ENCODE peak calls at places on chromosomes 5 and 9, in seven cellular contexts. D, O, W, F, H, T and U are unnamed samples.

GRCh38 chr9:69215774-69216482 is 41.9 kb downstream of the TJP2 start:
- DNase-seq in D (no peak), O (no peak), W (no peak), F (no peak), H (no peak), T (no peak), U (no peak)

GRCh38 chr5:10630126-10630525 is 66.3 kb downstream of the ANKRD33B start:
- DNase-seq in D (no peak), O (no peak), W (peak), F (no peak), H (no peak), T (peak), U (no peak)

GRCh38 chr5:167451091-167451490 is 840.4 kb upstream of the WWC1 start:
- DNase-seq in D (no peak), O (no peak), W (no peak), F (no peak), H (no peak), T (no peak), U (no peak)

GRCh38 chr5:2797981-2798380 is 46.5 kb upstream of the IRX2 start:
- DNase-seq in D (no peak), O (no peak), W (no peak), F (no peak), H (no peak), T (no peak), U (no peak)

GRCh38 chr5:159773062-159773924 is 143.0 kb upstream of the ADRA1B start:
- DNase-seq in D (peak), O (peak), W (peak), F (no peak), H (peak), T (peak), U (peak)

GRCh38 chr5:9799601-9800000 is 169.4 kb upstream of the TAS2R1 start:
- DNase-seq in D (no peak), O (no peak), W (no peak), F (no peak), H (no peak), T (no peak), U (no peak)

GRCh38 chr5:132849347-132849746 is 16.9 kb downstream of the GDF9 start:
- DNase-seq in D (no peak), O (no peak), W (no peak), F (no peak), H (no peak), T (no peak), U (no peak)

GRCh38 chr5:150656191-150657132 is 4.6 kb upstream of the MYOZ3 start:
- DNase-seq in D (peak), O (no peak), W (peak), F (no peak), H (no peak), T (peak), U (no peak)

GRCh38 chr9:86368871-86369521 is 14.8 kb upstream of the TUT7 start:
- DNase-seq in D (no peak), O (no peak), W (no peak), F (no peak), H (peak), T (peak), U (no peak)

GRCh38 chr5:171309276-171309525 is 153 bp downstream of the TLX3 start:
- DNase-seq in D (no peak), O (no peak), W (no peak), F (no peak), H (no peak), T (no peak), U (no peak)

GRCh38 chr9:108049026-108049591 is 559.5 kb upstream of the KLF4 start:
- DNase-seq in D (no peak), O (no peak), W (no peak), F (no peak), H (peak), T (no peak), U (peak)

GRCh38 chr9:122228191-122228905 is 409 bp downstream of the LHX6 start:
- DNase-seq in D (no peak), O (no peak), W (no peak), F (no peak), H (no peak), T (peak), U (peak)

GRCh38 chr5:143782588-143783386 is 29.2 kb upstream of the HMHB1 start:
- DNase-seq in D (no peak), O (no peak), W (no peak), F (no peak), H (no peak), T (no peak), U (no peak)

GRCh38 chr5:33588654-33589372 is 148.0 kb downstream of the TARS1 start:
- DNase-seq in D (peak), O (no peak), W (no peak), F (no peak), H (no peak), T (peak), U (no peak)

GRCh38 chr5:1820926-1821325 is 19.7 kb downstream of the NDUFS6 start:
- DNase-seq in D (no peak), O (no peak), W (peak), F (no peak), H (no peak), T (no peak), U (no peak)

GRCh38 chr5:126808619-126809018 is 31.7 kb downstream of the LMNB1 start:
- DNase-seq in D (no peak), O (no peak), W (no peak), F (no peak), H (peak), T (peak), U (no peak)

GRCh38 chr5:65121880-65122436 is 353.2 kb downstream of the CWC27 start:
- DNase-seq in D (no peak), O (no peak), W (no peak), F (no peak), H (peak), T (peak), U (no peak)

GRCh38 chr9:123235448-123235847 is 32.9 kb downstream of the STRBP start:
- DNase-seq in D (no peak), O (no peak), W (no peak), F (no peak), H (no peak), T (no peak), U (no peak)

GRCh38 chr5:84383816-84384603 is 670 bp downstream of the EDIL3 start:
- DNase-seq in D (peak), O (no peak), W (no peak), F (no peak), H (peak), T (peak), U (peak)

GRCh38 chr5:172533399-172534228 is 79.3 kb upstream of the SH3PXD2B start:
- DNase-seq in D (no peak), O (peak), W (peak), F (no peak), H (no peak), T (no peak), U (no peak)

GRCh38 chr5:122316652-122317051 is 4.6 kb downstream of the SNCAIP start:
- DNase-seq in D (no peak), O (no peak), W (no peak), F (no peak), H (no peak), T (no peak), U (no peak)

GRCh38 chr9:27407966-27408365 is 111.0 kb upstream of the EQTN start:
- DNase-seq in D (no peak), O (no peak), W (no peak), F (no peak), H (peak), T (no peak), U (peak)

GRCh38 chr5:157162919-157163510 is 3.0 kb downstream of the GARIN3 start:
- DNase-seq in D (no peak), O (no peak), W (no peak), F (no peak), H (no peak), T (no peak), U (no peak)

GRCh38 chr5:179376701-179377420 is 31.6 kb upstream of the ADAMTS2 start:
- DNase-seq in D (no peak), O (no peak), W (peak), F (no peak), H (no peak), T (no peak), U (no peak)

GRCh38 chr5:78778538-78778937 is 130.0 kb upstream of the LHFPL2 start:
- DNase-seq in D (no peak), O (no peak), W (no peak), F (no peak), H (peak), T (no peak), U (no peak)

GRCh38 chr5:95283761-95284511 is 958 bp downstream of the MCTP1 start:
- DNase-seq in D (peak), O (no peak), W (no peak), F (no peak), H (no peak), T (peak), U (no peak)

GRCh38 chr9:114033397-114034103 is 44.5 kb downstream of the AMBP start:
- DNase-seq in D (peak), O (no peak), W (peak), F (no peak), H (no peak), T (peak), U (no peak)

GRCh38 chr5:73654171-73654811 is 28.3 kb downstream of the ARHGEF28 start:
- DNase-seq in D (no peak), O (no peak), W (no peak), F (no peak), H (peak), T (no peak), U (peak)

GRCh38 chr9:128203024-128203841 is at the start of gene DNM1:
- DNase-seq in D (peak), O (no peak), W (no peak), F (no peak), H (peak), T (peak), U (peak)

GRCh38 chr5:37740331-37741066 is 99.3 kb downstream of the GDNF start:
- DNase-seq in D (no peak), O (no peak), W (no peak), F (no peak), H (peak), T (no peak), U (no peak)

GRCh38 chr9:36204906-36205547 is 14.3 kb downstream of the CLTA start:
- DNase-seq in D (no peak), O (no peak), W (peak), F (no peak), H (no peak), T (no peak), U (no peak)

GRCh38 chr5:150918613-150919012 is 13.8 kb upstream of the ZNF300 start:
- DNase-seq in D (no peak), O (no peak), W (no peak), F (no peak), H (peak), T (no peak), U (no peak)

GRCh38 chr5:2487152-2487763 is 264.2 kb downstream of the IRX2 start:
- DNase-seq in D (no peak), O (no peak), W (no peak), F (no peak), H (no peak), T (no peak), U (no peak)

GRCh38 chr9:72154468-72155281 is 5.4 kb downstream of the GDA start:
- DNase-seq in D (no peak), O (no peak), W (no peak), F (no peak), H (no peak), T (no peak), U (no peak)

GRCh38 chr5:52580921-52581320 is 206.8 kb upstream of the ITGA1 start:
- DNase-seq in D (no peak), O (no peak), W (no peak), F (no peak), H (peak), T (no peak), U (peak)

GRCh38 chr5:76337949-76338589 is 65.0 kb upstream of the IQGAP2 start:
- DNase-seq in D (peak), O (no peak), W (no peak), F (no peak), H (peak), T (peak), U (peak)

GRCh38 chr9:114681594-114682332 is at the start of gene TEX48:
- DNase-seq in D (peak), O (no peak), W (peak), F (peak), H (peak), T (peak), U (peak)

GRCh38 chr9:105751761-105752160 is 57.4 kb downstream of the TMEM38B start:
- DNase-seq in D (no peak), O (no peak), W (peak), F (no peak), H (no peak), T (no peak), U (no peak)

GRCh38 chr9:84823426-84824271 is 154.1 kb downstream of the NTRK2 start:
- DNase-seq in D (no peak), O (no peak), W (no peak), F (no peak), H (no peak), T (no peak), U (no peak)

GRCh38 chr9:105290401-105290800 is 46.0 kb downstream of the SLC44A1 start:
- DNase-seq in D (peak), O (no peak), W (no peak), F (no peak), H (peak), T (no peak), U (no peak)

DNA sequence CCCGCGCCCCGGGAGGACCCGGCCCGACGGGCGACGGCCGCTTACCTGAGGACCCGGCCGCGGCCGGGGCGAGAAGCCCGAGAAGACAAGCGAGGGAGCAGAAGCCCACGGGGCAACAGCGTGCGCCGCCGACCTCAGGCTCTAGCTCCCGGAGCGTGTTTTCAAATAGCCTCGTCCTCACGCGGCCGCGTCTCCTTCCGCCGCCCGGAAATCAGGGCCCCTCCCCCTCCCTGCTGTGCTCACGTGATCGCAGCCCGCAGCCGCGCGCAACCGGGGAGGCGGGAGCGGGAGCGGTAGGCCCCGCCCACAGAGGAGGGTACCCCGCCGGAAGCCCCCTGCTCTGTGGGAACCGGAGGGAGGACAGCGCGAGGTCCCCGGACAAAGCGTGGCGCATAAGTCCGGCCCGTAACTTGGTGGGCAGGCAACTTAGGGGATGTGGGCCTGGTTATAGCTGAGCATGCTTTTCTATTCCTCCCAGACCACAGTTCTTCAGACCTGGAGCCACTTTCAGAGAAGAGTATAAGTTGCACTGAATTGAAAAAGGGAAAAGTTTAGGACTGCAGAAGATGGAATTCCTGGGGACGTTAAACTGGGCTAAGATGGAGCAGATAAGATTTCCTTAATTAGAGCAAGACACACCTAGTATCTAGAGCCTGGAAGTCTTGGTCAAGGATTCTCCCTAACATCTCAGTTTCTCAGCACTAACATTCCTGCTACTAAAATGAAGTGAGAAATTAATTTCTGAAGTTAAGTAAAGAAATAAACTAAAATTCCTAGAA is at the start of gene TEX10:
- DNase-seq in D (peak), O (peak), W (peak), F (peak), H (peak), T (peak), U (peak)
- TF ChIP-seq POLR2A in D (peak), O (peak), W (peak), F (no peak), H (peak), T (peak), U (peak)

GRCh38 chr9:93094294-93095204 is 1.5 kb upstream of the CARD19 start:
- DNase-seq in D (peak), O (no peak), W (peak), F (no peak), H (no peak), T (peak), U (no peak)
- TF ChIP-seq POLR2A in D (no peak), O (no peak), W (no peak), F (no peak), H (no peak), T (no peak), U (no peak)

GRCh38 chr5:120512757-120513650 is 48.9 kb downstream of the PRR16 start:
- DNase-seq in D (no peak), O (no peak), W (no peak), F (no peak), H (no peak), T (no peak), U (no peak)
- TF ChIP-seq POLR2A in D (no peak), O (no peak), W (no peak), F (no peak), H (no peak), T (no peak), U (no peak)

GRCh38 chr5:140302786-140303639 is at the start of gene PFDN1:
- DNase-seq in D (peak), O (peak), W (peak), F (peak), H (peak), T (peak), U (peak)
- TF ChIP-seq POLR2A in D (peak), O (peak), W (no peak), F (no peak), H (peak), T (peak), U (no peak)

GRCh38 chr5:116576043-116576713 is 1.6 kb upstream of the SEMA6A start:
- DNase-seq in D (peak), O (no peak), W (peak), F (no peak), H (peak), T (peak), U (peak)
- TF ChIP-seq POLR2A in D (peak), O (no peak), W (no peak), F (no peak), H (no peak), T (no peak), U (no peak)

GRCh38 chr9:133948138-133948537 is 44.0 kb downstream of the VAV2 start:
- DNase-seq in D (peak), O (no peak), W (peak), F (no peak), H (no peak), T (no peak), U (no peak)
- TF ChIP-seq POLR2A in D (no peak), O (no peak), W (no peak), F (no peak), H (no peak), T (no peak), U (no peak)

DNA sequence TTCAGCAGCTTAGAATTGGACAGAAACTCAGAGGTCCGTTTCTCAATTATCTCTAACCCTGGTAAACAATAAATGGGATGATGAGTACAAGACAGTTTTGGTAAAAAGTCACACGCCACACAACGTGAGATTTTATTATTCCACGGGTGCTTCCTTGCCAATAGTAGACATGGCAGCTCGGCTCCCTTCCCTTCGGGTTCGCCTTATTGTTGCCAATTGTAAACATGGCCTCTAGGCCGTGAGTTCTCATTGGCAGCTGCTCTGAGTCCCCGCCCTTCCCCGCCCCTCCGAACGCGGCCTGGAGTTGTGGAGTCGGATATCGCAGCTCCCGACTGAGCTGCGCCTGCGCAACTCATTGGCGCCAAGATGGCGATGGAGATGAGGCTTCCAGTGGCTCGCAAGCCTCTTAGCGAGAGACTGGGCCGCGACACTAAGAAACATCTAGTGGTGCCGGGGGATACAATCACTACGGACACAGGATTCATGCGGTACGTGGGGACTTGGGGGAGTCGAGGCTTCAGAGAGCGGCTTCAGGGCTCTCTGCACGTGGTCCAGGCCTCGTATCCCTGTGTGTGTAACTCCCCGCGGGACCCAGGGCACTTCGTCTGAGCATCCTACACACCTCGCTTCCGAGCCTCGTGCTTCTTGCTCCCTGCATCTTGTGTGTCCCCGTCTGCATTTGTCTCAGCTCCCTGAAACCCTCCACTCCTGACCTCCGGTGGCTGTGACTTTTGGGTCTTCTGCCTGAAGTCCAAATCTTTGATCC is at the start of gene EXOSC2:
- DNase-seq in D (peak), O (peak), W (peak), F (peak), H (peak), T (peak), U (peak)
- TF ChIP-seq POLR2A in D (peak), O (peak), W (peak), F (no peak), H (peak), T (peak), U (peak)